ENCODE peak calls at places on chromosomes 7 and 10, in six cellular contexts. E is lower lobe of right lung, S is mucosa of descending colon, U is hepatocyte, Y is bronchial epithelial cell, L is OCI-LY7. J is an unnamed sample.

GRCh38 chr10:86955501-86956194 is 1.8 kb downstream of the MMRN2 start:
- DNase-seq in E (peak; percentile 52), S (no peak), U (no peak), Y (no peak), L (no peak), J (no peak)

GRCh38 chr10:100986952-100987684 is at the start of the genes MRPL43 and TWNK:
- DNase-seq in E (peak; percentile 91), S (peak; percentile 90), U (peak; percentile 89), Y (peak; percentile 67), L (peak; percentile 84), J (peak; percentile 82)

GRCh38 chr7:126657599-126658358 is 595.0 kb downstream of the GRM8 start:
- DNase-seq in E (no peak), S (no peak), U (peak; percentile 49), Y (peak; percentile 11), L (peak; percentile 1), J (peak; percentile 40)

GRCh38 chr10:66837990-66838389 is 87.8 kb upstream of the LRRTM3 start:
- DNase-seq in E (no peak), S (no peak), U (no peak), Y (no peak), L (no peak), J (no peak)

GRCh38 chr7:150370612-150371071 is 2.0 kb downstream of the REPIN1 start:
- DNase-seq in E (no peak), S (peak; percentile 36), U (no peak), Y (no peak), L (no peak), J (no peak)

GRCh38 chr10:6120691-6121090 is 31.9 kb downstream of the RBM17 start:
- DNase-seq in E (no peak), S (no peak), U (no peak), Y (no peak), L (no peak), J (no peak)

GRCh38 chr10:103685880-103686669 is 169.3 kb downstream of the SH3PXD2A start:
- DNase-seq in E (peak; percentile 81), S (peak; percentile 89), U (peak; percentile 88), Y (peak; percentile 26), L (peak; percentile 73), J (peak; percentile 56)

GRCh38 chr7:152050547-152050971 is 25.1 kb downstream of the GALNT11 start:
- DNase-seq in E (no peak), S (no peak), U (no peak), Y (peak; percentile 23), L (no peak), J (no peak)

GRCh38 chr7:78141533-78142281 is 343.1 kb downstream of the PHTF2 start:
- DNase-seq in E (no peak), S (no peak), U (no peak), Y (no peak), L (no peak), J (no peak)

GRCh38 chr10:33067481-33067880 is 109.5 kb upstream of the ITGB1 start:
- DNase-seq in E (no peak), S (no peak), U (no peak), Y (no peak), L (no peak), J (no peak)

GRCh38 chr10:104076743-104077160 is 8.9 kb downstream of the COL17A1 start:
- DNase-seq in E (peak; percentile 58), S (no peak), U (peak; percentile 22), Y (no peak), L (no peak), J (no peak)

GRCh38 chr10:44969854-44970253 is 8.8 kb downstream of the DEPP1 start:
- DNase-seq in E (no peak), S (no peak), U (no peak), Y (no peak), L (no peak), J (no peak)

GRCh38 chr7:24965831-24966708 is 13.9 kb downstream of the OSBPL3 start:
- DNase-seq in E (peak; percentile 60), S (peak; percentile 41), U (peak; percentile 13), Y (peak; percentile 84), L (peak; percentile 83), J (peak; percentile 87)

GRCh38 chr10:88651131-88651541 is 13.1 kb upstream of the LIPF start:
- DNase-seq in E (no peak), S (no peak), U (peak; percentile 11), Y (peak; percentile 86), L (no peak), J (no peak)

GRCh38 chr7:108285018-108285368 is 154.8 kb upstream of the LAMB4 start:
- DNase-seq in E (no peak), S (no peak), U (no peak), Y (peak; percentile 73), L (no peak), J (no peak)

GRCh38 chr10:119595134-119595714 is 1.5 kb downstream of the TIAL1 start:
- DNase-seq in E (no peak), S (no peak), U (peak; percentile 54), Y (peak; percentile 75), L (no peak), J (no peak)

GRCh38 chr10:95474228-95475002 is 86.8 kb downstream of the SORBS1 start:
- DNase-seq in E (no peak), S (no peak), U (peak; percentile 70), Y (peak; percentile 28), L (no peak), J (no peak)

GRCh38 chr10:93215312-93215711 is 141.6 kb downstream of the CYP26A1 start:
- DNase-seq in E (no peak), S (no peak), U (no peak), Y (no peak), L (no peak), J (no peak)

GRCh38 chr10:35079763-35080162 is 10.4 kb downstream of the CUL2 start:
- DNase-seq in E (no peak), S (no peak), U (peak; percentile 5), Y (peak; percentile 80), L (no peak), J (no peak)

GRCh38 chr10:60246382-60246781 is 143.3 kb downstream of the ANK3 start:
- DNase-seq in E (no peak), S (no peak), U (no peak), Y (no peak), L (no peak), J (no peak)

GRCh38 chr7:23000597-23001360 is 13.2 kb downstream of the HYCC1 start:
- DNase-seq in E (no peak), S (no peak), U (no peak), Y (no peak), L (no peak), J (no peak)

GRCh38 chr10:25068152-25069058 is 52.0 kb downstream of the THNSL1 start:
- DNase-seq in E (no peak), S (no peak), U (no peak), Y (peak; percentile 100), L (no peak), J (no peak)

GRCh38 chr10:129272171-129272570 is 194.9 kb upstream of the MGMT start:
- DNase-seq in E (no peak), S (no peak), U (no peak), Y (no peak), L (no peak), J (no peak)

GRCh38 chr10:7701158-7701742 is 1.9 kb upstream of the ITIH2 start:
- DNase-seq in E (no peak), S (no peak), U (no peak), Y (no peak), L (no peak), J (no peak)

GRCh38 chr7:114502454-114503254 is 88.0 kb downstream of the FOXP2 start:
- DNase-seq in E (no peak), S (no peak), U (no peak), Y (peak; percentile 38), L (no peak), J (no peak)

GRCh38 chr7:114508096-114508495 is 93.5 kb downstream of the FOXP2 start:
- DNase-seq in E (no peak), S (no peak), U (no peak), Y (peak; percentile 63), L (no peak), J (no peak)

DNA sequence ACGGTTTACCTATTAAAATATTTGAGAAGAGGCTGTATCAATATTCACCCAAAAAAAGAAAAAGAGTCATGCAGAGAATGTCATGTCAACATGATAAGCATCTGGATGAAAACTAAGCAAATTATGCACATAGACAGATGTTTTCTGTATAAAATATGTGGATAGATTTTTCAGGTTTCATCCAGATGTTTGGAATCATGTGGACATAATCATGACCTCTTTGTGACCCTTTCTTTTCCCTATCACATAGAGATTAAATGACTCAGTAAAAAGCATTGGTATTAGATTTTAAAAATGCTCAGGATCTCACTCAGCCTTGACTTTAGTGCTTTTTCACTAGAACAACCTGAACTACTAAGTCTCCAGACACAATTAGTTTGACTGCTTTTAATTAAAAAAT is 90.0 kb downstream of the FOXP2 start:
- DNase-seq in E (no peak), S (no peak), U (no peak), Y (no peak), L (no peak), J (no peak)
- H3K36me3 ChIP-seq in E (no peaks in the 10 kb centered on the region), S (no peaks in the 10 kb centered on the region), U (no peaks in the 10 kb centered on the region), Y (no peaks in the 10 kb centered on the region), L (no peaks in the 10 kb centered on the region), J (no peaks in the 10 kb centered on the region)

DNA sequence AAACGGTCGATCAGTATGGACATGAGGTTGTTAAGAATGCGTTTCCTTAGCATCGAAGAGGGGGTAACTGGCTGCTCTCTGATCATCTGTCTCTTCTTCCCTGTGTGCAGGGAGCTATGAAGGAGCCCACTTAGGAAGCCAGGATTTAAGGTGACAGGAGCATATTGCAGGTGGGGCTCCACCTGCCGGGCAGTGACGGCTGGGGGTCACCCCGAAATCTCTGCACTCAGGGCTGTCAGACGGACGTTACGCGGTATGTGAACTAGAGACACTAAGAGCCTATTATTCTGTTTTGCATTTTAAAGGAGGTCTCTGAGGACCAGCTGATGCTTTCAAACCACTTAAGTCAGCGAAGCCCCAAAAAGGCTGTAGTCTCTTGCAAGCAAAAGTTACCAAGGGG is 64.4 kb downstream of the CARD11 start:
- DNase-seq in E (no peak), S (no peak), U (no peak), Y (no peak), L (peak; percentile 60), J (peak; percentile 62)
- TF ChIP-seq CTCF in E (no peak), S (no peak), U (no peak), Y (peak; percentile 29), L (peak; percentile 70), J (peak; percentile 48)

GRCh38 chr10:110883924-110884323 is 12.2 kb downstream of the PDCD4 start:
- DNase-seq in E (no peak), S (no peak), U (no peak), Y (no peak), L (no peak), J (no peak)
- H3K36me3 ChIP-seq in E (peaks cover 81% of the 10 kb centered on the region), S (peaks cover 13% of the 10 kb centered on the region), U (no peaks in the 10 kb centered on the region), Y (peaks cover 12% of the 10 kb centered on the region), L (peaks cover 86% of the 10 kb centered on the region), J (peaks cover 2% of the 10 kb centered on the region)

DNA sequence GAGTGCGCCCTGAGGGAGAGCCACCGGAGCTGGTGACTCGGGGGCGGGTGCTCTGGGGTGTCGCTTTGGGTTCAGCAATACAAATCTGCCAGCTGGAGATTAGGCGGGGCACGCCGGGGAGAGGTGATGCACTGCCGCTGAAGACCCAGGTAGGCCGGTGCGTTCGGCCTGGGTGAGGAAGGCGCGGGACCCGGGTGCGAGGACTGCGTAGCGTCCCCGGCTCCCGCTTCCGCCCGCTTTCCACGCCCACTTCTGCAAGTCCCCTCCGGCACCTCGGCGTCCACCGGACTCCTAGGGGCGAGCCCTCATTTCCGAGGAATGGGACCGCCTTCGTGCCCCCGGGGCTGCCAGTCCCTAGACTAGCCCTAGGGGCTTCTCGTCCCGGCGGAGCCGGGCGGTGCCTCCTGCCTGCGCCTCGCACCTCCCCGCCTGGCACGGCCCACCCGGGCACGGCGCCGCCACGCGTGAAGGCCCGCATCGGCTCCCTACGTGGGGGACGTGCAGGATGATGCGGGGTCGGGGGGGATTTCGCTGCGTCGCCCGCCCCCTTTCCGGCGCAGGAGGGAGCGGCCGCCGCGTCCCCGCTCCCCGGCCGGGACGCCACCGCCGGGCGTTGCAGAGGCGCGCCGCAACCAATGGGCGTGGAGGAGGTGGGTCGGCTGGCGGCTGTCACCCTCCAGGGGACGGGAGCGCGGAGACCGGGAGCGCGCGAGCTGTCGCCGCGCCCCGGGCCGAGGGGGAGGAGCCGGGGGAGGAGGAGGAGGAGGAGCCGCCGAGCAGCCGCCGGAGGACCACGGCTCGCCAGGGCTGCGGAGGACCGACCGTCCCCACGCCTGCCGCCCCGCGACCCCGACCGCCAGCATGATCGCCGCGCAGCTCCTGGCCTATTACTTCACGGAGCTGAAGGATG is 40.0 kb downstream of the HK1 start:
- DNase-seq in E (peak; percentile 94), S (peak; percentile 96), U (peak; percentile 93), Y (peak; percentile 61), L (peak; percentile 90), J (peak; percentile 95)
- TF ChIP-seq CTCF in E (no peak), S (no peak), U (no peak), Y (no peak), L (no peak), J (no peak)